ENCODE peak calls at places on chromosomes 4 and X, in six cellular contexts. One of them, this sample, is unnamed.

GRCh38 chrX:132652871-132653270 is 164.0 kb upstream of the MBNL3 start:
- DNase-seq in effector memory CD4-positive, alpha-beta T cell: no peak
- DNase-seq in PC-3: no peak
- DNase-seq in OCI-M1: no peak
- DNase-seq in EL: no peak
- DNase-seq in fibroblast of gingiva: no peak
- DNase-seq in this sample: no peak

GRCh38 chrX:118448273-118448783 is 47.3 kb upstream of the DOCK11 start:
- DNase-seq in effector memory CD4-positive, alpha-beta T cell: no peak
- DNase-seq in PC-3: no peak
- DNase-seq in OCI-M1: no peak
- DNase-seq in EL: peak; percentile 1
- DNase-seq in fibroblast of gingiva: peak; percentile 46
- DNase-seq in this sample: no peak

GRCh38 chr4:38094419-38094818 is 134.2 kb downstream of the PTTG2 start:
- DNase-seq in effector memory CD4-positive, alpha-beta T cell: no peak
- DNase-seq in PC-3: no peak
- DNase-seq in OCI-M1: peak; percentile 89
- DNase-seq in EL: no peak
- DNase-seq in fibroblast of gingiva: no peak
- DNase-seq in this sample: no peak

GRCh38 chr4:8087921-8088495 is 70.6 kb downstream of the ABLIM2 start:
- DNase-seq in effector memory CD4-positive, alpha-beta T cell: no peak
- DNase-seq in PC-3: no peak
- DNase-seq in OCI-M1: no peak
- DNase-seq in EL: no peak
- DNase-seq in fibroblast of gingiva: no peak
- DNase-seq in this sample: no peak

GRCh38 chr4:25588211-25588610 is 67.4 kb upstream of the SLC34A2 start:
- DNase-seq in effector memory CD4-positive, alpha-beta T cell: no peak
- DNase-seq in PC-3: no peak
- DNase-seq in OCI-M1: no peak
- DNase-seq in EL: no peak
- DNase-seq in fibroblast of gingiva: no peak
- DNase-seq in this sample: no peak

GRCh38 chr4:223913-224497 is 81.3 kb downstream of the ZNF732 start:
- DNase-seq in effector memory CD4-positive, alpha-beta T cell: no peak
- DNase-seq in PC-3: no peak
- DNase-seq in OCI-M1: no peak
- DNase-seq in EL: no peak
- DNase-seq in fibroblast of gingiva: no peak
- DNase-seq in this sample: no peak

GRCh38 chr4:158766419-158767044 is 2.3 kb upstream of the FNIP2 start:
- DNase-seq in effector memory CD4-positive, alpha-beta T cell: no peak
- DNase-seq in PC-3: no peak
- DNase-seq in OCI-M1: peak; percentile 28
- DNase-seq in EL: no peak
- DNase-seq in fibroblast of gingiva: no peak
- DNase-seq in this sample: no peak

GRCh38 chr4:141643557-141643956 is 7.2 kb downstream of the IL15 start:
- DNase-seq in effector memory CD4-positive, alpha-beta T cell: no peak
- DNase-seq in PC-3: peak; percentile 92
- DNase-seq in OCI-M1: peak; percentile 58
- DNase-seq in EL: peak; percentile 87
- DNase-seq in fibroblast of gingiva: peak; percentile 15
- DNase-seq in this sample: peak; percentile 92

GRCh38 chr4:73599182-73599581 is 21.1 kb downstream of the RASSF6 start:
- DNase-seq in effector memory CD4-positive, alpha-beta T cell: no peak
- DNase-seq in PC-3: peak; percentile 51
- DNase-seq in OCI-M1: no peak
- DNase-seq in EL: peak; percentile 40
- DNase-seq in fibroblast of gingiva: peak; percentile 71
- DNase-seq in this sample: peak; percentile 96

GRCh38 chr4:104465620-104466019 is 29.1 kb downstream of the CXXC4 start:
- DNase-seq in effector memory CD4-positive, alpha-beta T cell: no peak
- DNase-seq in PC-3: no peak
- DNase-seq in OCI-M1: no peak
- DNase-seq in EL: no peak
- DNase-seq in fibroblast of gingiva: no peak
- DNase-seq in this sample: no peak

GRCh38 chr4:135256111-135256510 is 1054.5 kb upstream of the PABPC4L start:
- DNase-seq in effector memory CD4-positive, alpha-beta T cell: no peak
- DNase-seq in PC-3: no peak
- DNase-seq in OCI-M1: no peak
- DNase-seq in EL: peak; percentile 64
- DNase-seq in fibroblast of gingiva: no peak
- DNase-seq in this sample: no peak

GRCh38 chr4:73617256-73617655 is 3.0 kb downstream of the RASSF6 start:
- DNase-seq in effector memory CD4-positive, alpha-beta T cell: no peak
- DNase-seq in PC-3: peak; percentile 38
- DNase-seq in OCI-M1: peak; percentile 6
- DNase-seq in EL: no peak
- DNase-seq in fibroblast of gingiva: no peak
- DNase-seq in this sample: peak; percentile 66

GRCh38 chr4:15938182-15938581 is 358 bp downstream of the FGFBP1 start:
- DNase-seq in effector memory CD4-positive, alpha-beta T cell: no peak
- DNase-seq in PC-3: peak; percentile 88
- DNase-seq in OCI-M1: no peak
- DNase-seq in EL: no peak
- DNase-seq in fibroblast of gingiva: no peak
- DNase-seq in this sample: peak; percentile 85

GRCh38 chrX:38754102-38754790 is 47.0 kb upstream of the MID1IP1 start:
- DNase-seq in effector memory CD4-positive, alpha-beta T cell: no peak
- DNase-seq in PC-3: peak; percentile 68
- DNase-seq in OCI-M1: peak; percentile 70
- DNase-seq in EL: peak; percentile 34
- DNase-seq in fibroblast of gingiva: peak; percentile 33
- DNase-seq in this sample: peak; percentile 35

GRCh38 chrX:49846545-49846944 is 17.4 kb downstream of the PAGE4 start:
- DNase-seq in effector memory CD4-positive, alpha-beta T cell: no peak
- DNase-seq in PC-3: no peak
- DNase-seq in OCI-M1: no peak
- DNase-seq in EL: no peak
- DNase-seq in fibroblast of gingiva: no peak
- DNase-seq in this sample: no peak

GRCh38 chr4:10321931-10322330 is 135.3 kb downstream of the ZNF518B start:
- DNase-seq in effector memory CD4-positive, alpha-beta T cell: no peak
- DNase-seq in PC-3: no peak
- DNase-seq in OCI-M1: no peak
- DNase-seq in EL: no peak
- DNase-seq in fibroblast of gingiva: no peak
- DNase-seq in this sample: no peak

GRCh38 chrX:103248553-103248952 is 6.4 kb downstream of the TCEAL8 start:
- DNase-seq in effector memory CD4-positive, alpha-beta T cell: no peak
- DNase-seq in PC-3: peak; percentile 54
- DNase-seq in OCI-M1: peak; percentile 70
- DNase-seq in EL: peak; percentile 16
- DNase-seq in fibroblast of gingiva: no peak
- DNase-seq in this sample: peak; percentile 9

GRCh38 chr4:182449960-182450359 is 206.8 kb downstream of the TENM3 start:
- DNase-seq in effector memory CD4-positive, alpha-beta T cell: no peak
- DNase-seq in PC-3: no peak
- DNase-seq in OCI-M1: peak; percentile 47
- DNase-seq in EL: no peak
- DNase-seq in fibroblast of gingiva: peak; percentile 34
- DNase-seq in this sample: no peak

GRCh38 chr4:169774466-169775445 is 17.0 kb upstream of the HPF1 start:
- DNase-seq in effector memory CD4-positive, alpha-beta T cell: peak; percentile 5
- DNase-seq in PC-3: no peak
- DNase-seq in OCI-M1: no peak
- DNase-seq in EL: no peak
- DNase-seq in fibroblast of gingiva: no peak
- DNase-seq in this sample: no peak

GRCh38 chr4:109406337-109406931 is 27.2 kb upstream of the SEC24B start:
- DNase-seq in effector memory CD4-positive, alpha-beta T cell: peak; percentile 3
- DNase-seq in PC-3: peak; percentile 70
- DNase-seq in OCI-M1: peak; percentile 78
- DNase-seq in EL: peak; percentile 45
- DNase-seq in fibroblast of gingiva: peak; percentile 49
- DNase-seq in this sample: peak; percentile 49

GRCh38 chr4:145276044-145276443 is 95.7 kb upstream of the OTUD4 start:
- DNase-seq in effector memory CD4-positive, alpha-beta T cell: no peak
- DNase-seq in PC-3: no peak
- DNase-seq in OCI-M1: no peak
- DNase-seq in EL: no peak
- DNase-seq in fibroblast of gingiva: no peak
- DNase-seq in this sample: no peak

GRCh38 chr4:138056541-138056940 is 185.6 kb downstream of the SLC7A11 start:
- DNase-seq in effector memory CD4-positive, alpha-beta T cell: no peak
- DNase-seq in PC-3: peak; percentile 75
- DNase-seq in OCI-M1: no peak
- DNase-seq in EL: no peak
- DNase-seq in fibroblast of gingiva: no peak
- DNase-seq in this sample: no peak

GRCh38 chrX:107718156-107718621 is 57.4 kb downstream of the TSC22D3 start:
- DNase-seq in effector memory CD4-positive, alpha-beta T cell: peak; percentile 55
- DNase-seq in PC-3: peak; percentile 89
- DNase-seq in OCI-M1: peak; percentile 91
- DNase-seq in EL: peak; percentile 73
- DNase-seq in fibroblast of gingiva: peak; percentile 82
- DNase-seq in this sample: peak; percentile 69

GRCh38 chrX:16638533-16638932 is 11.4 kb upstream of the S100G start:
- DNase-seq in effector memory CD4-positive, alpha-beta T cell: no peak
- DNase-seq in PC-3: peak; percentile 39
- DNase-seq in OCI-M1: no peak
- DNase-seq in EL: no peak
- DNase-seq in fibroblast of gingiva: no peak
- DNase-seq in this sample: no peak

GRCh38 chr4:54099959-54100606 is at the start of gene GSX2:
- DNase-seq in effector memory CD4-positive, alpha-beta T cell: no peak
- DNase-seq in PC-3: no peak
- DNase-seq in OCI-M1: no peak
- DNase-seq in EL: peak; percentile 40
- DNase-seq in fibroblast of gingiva: peak; percentile 34
- DNase-seq in this sample: peak; percentile 12

GRCh38 chrX:38879631-38880220 is 78.5 kb downstream of the MID1IP1 start:
- DNase-seq in effector memory CD4-positive, alpha-beta T cell: no peak
- DNase-seq in PC-3: peak; percentile 66
- DNase-seq in OCI-M1: peak; percentile 30
- DNase-seq in EL: no peak
- DNase-seq in fibroblast of gingiva: no peak
- DNase-seq in this sample: peak; percentile 51

GRCh38 chrX:153474718-153475117 is 4.3 kb upstream of the HAUS7 start:
- DNase-seq in effector memory CD4-positive, alpha-beta T cell: peak; percentile 41
- DNase-seq in PC-3: peak; percentile 36
- DNase-seq in OCI-M1: no peak
- DNase-seq in EL: peak; percentile 65
- DNase-seq in fibroblast of gingiva: peak; percentile 18
- DNase-seq in this sample: no peak

GRCh38 chr4:136412708-136413107 is 1119.6 kb downstream of the PCDH18 start:
- DNase-seq in effector memory CD4-positive, alpha-beta T cell: no peak
- DNase-seq in PC-3: no peak
- DNase-seq in OCI-M1: no peak
- DNase-seq in EL: peak; percentile 4
- DNase-seq in fibroblast of gingiva: peak; percentile 42
- DNase-seq in this sample: peak; percentile 21

GRCh38 chr4:184514121-184514988 is 40.0 kb upstream of the IRF2 start:
- DNase-seq in effector memory CD4-positive, alpha-beta T cell: no peak
- DNase-seq in PC-3: peak; percentile 23
- DNase-seq in OCI-M1: peak; percentile 73
- DNase-seq in EL: peak; percentile 81
- DNase-seq in fibroblast of gingiva: peak; percentile 85
- DNase-seq in this sample: peak; percentile 84

GRCh38 chr4:37873383-37873782 is 17.5 kb upstream of the TBC1D1 start:
- DNase-seq in effector memory CD4-positive, alpha-beta T cell: no peak
- DNase-seq in PC-3: peak; percentile 86
- DNase-seq in OCI-M1: no peak
- DNase-seq in EL: peak; percentile 17
- DNase-seq in fibroblast of gingiva: peak; percentile 50
- DNase-seq in this sample: peak; percentile 73

GRCh38 chrX:119870626-119871131 is 854 bp downstream of the RNF113A start:
- DNase-seq in effector memory CD4-positive, alpha-beta T cell: no peak
- DNase-seq in PC-3: peak; percentile 33
- DNase-seq in OCI-M1: peak; percentile 51
- DNase-seq in EL: peak; percentile 39
- DNase-seq in fibroblast of gingiva: peak; percentile 13
- DNase-seq in this sample: peak; percentile 3

This sample was measured in mammary epithelial cell.